ENCODE peak calls at places on chromosomes 11 and 22, in four cellular contexts. One of them, this sample, is unnamed.

GRCh38 chr11:10405858-10406592 is 49.0 kb upstream of the AMPD3 start:
- DNase-seq in A549: peak; percentile 90
- DNase-seq in heart left ventricle: peak; percentile 78
- DNase-seq in adrenal gland: peak; percentile 81
- DNase-seq in this sample: peak; percentile 82

GRCh38 chr22:48241658-48242057 is 1479.2 kb downstream of the TBC1D22A start:
- DNase-seq in A549: no peak
- DNase-seq in heart left ventricle: no peak
- DNase-seq in adrenal gland: no peak
- DNase-seq in this sample: no peak

GRCh38 chr22:35230839-35231584 is 26.3 kb upstream of the HMGXB4 start:
- DNase-seq in A549: peak; percentile 48
- DNase-seq in heart left ventricle: no peak
- DNase-seq in adrenal gland: no peak
- DNase-seq in this sample: no peak

GRCh38 chr11:87139475-87139874 is 101.7 kb downstream of the TMEM135 start:
- DNase-seq in A549: no peak
- DNase-seq in heart left ventricle: no peak
- DNase-seq in adrenal gland: no peak
- DNase-seq in this sample: no peak

GRCh38 chr22:44537016-44537936 is 39.2 kb upstream of the RTL6 start:
- DNase-seq in A549: no peak
- DNase-seq in heart left ventricle: no peak
- DNase-seq in adrenal gland: no peak
- DNase-seq in this sample: no peak

GRCh38 chr11:42972741-42973140 is 339.1 kb upstream of the API5 start:
- DNase-seq in A549: no peak
- DNase-seq in heart left ventricle: no peak
- DNase-seq in adrenal gland: no peak
- DNase-seq in this sample: no peak

GRCh38 chr11:119680899-119681370 is 48.1 kb downstream of the NECTIN1 start:
- DNase-seq in A549: no peak
- DNase-seq in heart left ventricle: peak; percentile 83
- DNase-seq in adrenal gland: no peak
- DNase-seq in this sample: no peak

GRCh38 chr11:28770806-28771205 is 662.6 kb downstream of the METTL15 start:
- DNase-seq in A549: no peak
- DNase-seq in heart left ventricle: no peak
- DNase-seq in adrenal gland: no peak
- DNase-seq in this sample: no peak

GRCh38 chr11:64000026-64000739 is 13.9 kb downstream of the OTUB1 start:
- DNase-seq in A549: no peak
- DNase-seq in heart left ventricle: peak; percentile 84
- DNase-seq in adrenal gland: peak; percentile 43
- DNase-seq in this sample: peak; percentile 63

GRCh38 chr11:19951558-19952083 is 208.7 kb downstream of the DBX1 start:
- DNase-seq in A549: peak; percentile 64
- DNase-seq in heart left ventricle: no peak
- DNase-seq in adrenal gland: no peak
- DNase-seq in this sample: no peak

GRCh38 chr11:123103326-123103980 is 41.5 kb upstream of the HSPA8 start:
- DNase-seq in A549: peak; percentile 59
- DNase-seq in heart left ventricle: peak; percentile 74
- DNase-seq in adrenal gland: peak; percentile 56
- DNase-seq in this sample: peak; percentile 34

GRCh38 chr11:40517122-40517521 is 942.3 kb downstream of the LRRC4C start:
- DNase-seq in A549: no peak
- DNase-seq in heart left ventricle: no peak
- DNase-seq in adrenal gland: no peak
- DNase-seq in this sample: no peak

GRCh38 chr11:4181780-4182721 is 87.5 kb downstream of the RRM1 start:
- DNase-seq in A549: peak; percentile 78
- DNase-seq in heart left ventricle: peak; percentile 68
- DNase-seq in adrenal gland: peak; percentile 69
- DNase-seq in this sample: peak; percentile 50

GRCh38 chr11:65084598-65085375 is 765 bp downstream of the ZFPL1 start:
- DNase-seq in A549: no peak
- DNase-seq in heart left ventricle: no peak
- DNase-seq in adrenal gland: no peak
- DNase-seq in this sample: no peak

GRCh38 chr11:65083134-65083833 is 556 bp downstream of the CDCA5 start:
- DNase-seq in A549: no peak
- DNase-seq in heart left ventricle: no peak
- DNase-seq in adrenal gland: no peak
- DNase-seq in this sample: no peak

GRCh38 chr11:65086809-65087208 is 2.8 kb downstream of the ZFPL1 start:
- DNase-seq in A549: no peak
- DNase-seq in heart left ventricle: no peak
- DNase-seq in adrenal gland: no peak
- DNase-seq in this sample: peak; percentile 62

GRCh38 chr11:65087216-65087615 is 3.2 kb downstream of the ZFPL1 start:
- DNase-seq in A549: no peak
- DNase-seq in heart left ventricle: no peak
- DNase-seq in adrenal gland: peak; percentile 41
- DNase-seq in this sample: peak; percentile 59

DNA sequence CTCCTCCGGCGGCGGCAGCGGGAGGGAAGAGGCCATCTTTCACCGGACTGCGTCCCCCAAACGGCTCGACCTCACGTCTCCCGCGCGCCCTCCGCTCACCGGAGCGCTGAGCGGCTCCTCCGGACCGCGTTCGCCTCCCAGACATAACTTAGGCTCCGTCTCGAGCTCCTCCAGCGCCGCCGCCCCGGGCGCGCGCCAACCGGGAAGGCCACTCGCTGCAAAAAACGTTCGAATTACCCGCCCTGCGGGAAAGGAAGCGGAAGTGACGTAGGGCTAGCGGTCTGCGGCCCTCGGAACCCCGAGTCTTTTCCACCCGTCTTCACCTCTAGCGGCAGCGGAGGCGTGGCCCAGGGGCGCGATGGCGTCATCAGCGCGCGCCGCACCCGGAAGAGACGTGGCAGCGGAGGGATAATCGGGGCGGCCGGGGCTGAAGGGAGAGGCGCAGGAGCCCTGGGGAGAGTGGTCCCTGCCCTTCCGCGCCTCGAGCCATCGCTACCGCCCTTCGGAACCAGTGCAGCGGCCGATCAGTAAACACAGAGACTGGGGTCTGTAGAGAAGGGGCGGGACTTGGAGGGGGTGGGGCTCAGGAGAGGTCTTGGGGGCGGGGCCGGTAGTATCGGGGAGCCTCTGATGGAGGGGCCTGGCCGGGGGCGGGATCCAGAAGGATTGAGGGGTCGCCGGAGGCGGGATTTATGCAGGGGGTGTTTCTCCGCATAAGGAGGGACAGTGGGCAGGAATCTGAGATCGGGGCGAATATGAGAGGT is at the start of the genes CDCA5 and ZFPL1:
- DNase-seq in A549: peak; percentile 96
- DNase-seq in heart left ventricle: peak; percentile 96
- DNase-seq in adrenal gland: peak; percentile 95
- DNase-seq in this sample: peak; percentile 93
- TF ChIP-seq POLR2A in A549: peak; percentile 56
- TF ChIP-seq POLR2A in heart left ventricle: peak; percentile 58
- TF ChIP-seq POLR2A in adrenal gland: peak; percentile 68
- TF ChIP-seq POLR2A in this sample: peak; percentile 55

GRCh38 chr22:38018938-38019827 is 34.8 kb upstream of the SOX10 start:
- DNase-seq in A549: no peak
- DNase-seq in heart left ventricle: no peak
- DNase-seq in adrenal gland: no peak
- DNase-seq in this sample: no peak

GRCh38 chr22:38014083-38014482 is 29.7 kb upstream of the SOX10 start:
- DNase-seq in A549: no peak
- DNase-seq in heart left ventricle: no peak
- DNase-seq in adrenal gland: no peak
- DNase-seq in this sample: no peak

GRCh38 chr22:38017939-38018885 is 33.9 kb upstream of the SOX10 start:
- DNase-seq in A549: no peak
- DNase-seq in heart left ventricle: no peak
- DNase-seq in adrenal gland: no peak
- DNase-seq in this sample: no peak

GRCh38 chr22:38017272-38017920 is 33.0 kb upstream of the SOX10 start:
- DNase-seq in A549: no peak
- DNase-seq in heart left ventricle: peak; percentile 89
- DNase-seq in adrenal gland: peak; percentile 93
- DNase-seq in this sample: no peak

GRCh38 chr22:38016182-38017078 is 32.1 kb upstream of the SOX10 start:
- DNase-seq in A549: peak; percentile 19
- DNase-seq in heart left ventricle: peak; percentile 58
- DNase-seq in adrenal gland: peak; percentile 44
- DNase-seq in this sample: peak; percentile 38
- H3K27ac ChIP-seq in A549: no peak overlapping the region
- H3K27ac ChIP-seq in heart left ventricle: peak overlapping the region; percentile 32
- H3K27ac ChIP-seq in adrenal gland: no peak overlapping the region
- H3K27ac ChIP-seq in this sample: peak overlapping the region; percentile 69

GRCh38 chr11:13765886-13766285 is 97.4 kb downstream of the FAR1 start:
- DNase-seq in A549: no peak
- DNase-seq in heart left ventricle: no peak
- DNase-seq in adrenal gland: no peak
- DNase-seq in this sample: no peak
- TF ChIP-seq POLR2A in A549: no peak
- TF ChIP-seq POLR2A in heart left ventricle: no peak
- TF ChIP-seq POLR2A in adrenal gland: no peak
- TF ChIP-seq POLR2A in this sample: no peak

DNA sequence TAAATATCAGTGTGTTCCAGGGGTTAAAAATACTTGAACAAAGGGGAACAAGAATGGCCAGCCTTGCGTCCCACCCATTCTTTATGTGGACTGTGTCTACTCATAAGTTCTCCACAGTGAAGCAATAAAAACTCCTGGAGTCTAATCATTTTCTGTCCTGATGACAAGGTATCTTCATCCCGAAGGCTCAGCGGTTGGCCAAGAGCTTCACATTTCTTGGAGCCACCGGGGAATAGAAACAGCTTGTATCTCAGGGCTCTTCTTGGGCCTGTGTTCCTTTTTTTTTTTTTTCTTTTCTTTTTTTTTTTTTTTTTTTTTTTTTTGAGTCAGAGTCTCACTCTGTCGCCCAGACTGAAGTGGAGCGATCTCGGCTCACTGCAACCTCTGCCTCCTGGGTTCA is 36.8 kb upstream of the ADORA2A start:
- DNase-seq in A549: no peak
- DNase-seq in heart left ventricle: no peak
- DNase-seq in adrenal gland: no peak
- DNase-seq in this sample: no peak
- H3K27ac ChIP-seq in A549: no peak overlapping the region
- H3K27ac ChIP-seq in heart left ventricle: peak overlapping the region; percentile 78
- H3K27ac ChIP-seq in adrenal gland: no peak overlapping the region
- H3K27ac ChIP-seq in this sample: peak overlapping the region; percentile 84

GRCh38 chr11:2940930-2941821 is 12.0 kb upstream of the PHLDA2 start:
- DNase-seq in A549: peak; percentile 56
- DNase-seq in heart left ventricle: no peak
- DNase-seq in adrenal gland: no peak
- DNase-seq in this sample: no peak
- TF ChIP-seq POLR2A in A549: no peak
- TF ChIP-seq POLR2A in heart left ventricle: no peak
- TF ChIP-seq POLR2A in adrenal gland: no peak
- TF ChIP-seq POLR2A in this sample: no peak

GRCh38 chr11:128520206-128520885 is 67.0 kb downstream of the ETS1 start:
- DNase-seq in A549: no peak
- DNase-seq in heart left ventricle: no peak
- DNase-seq in adrenal gland: no peak
- DNase-seq in this sample: no peak
- H3K27ac ChIP-seq in A549: peak overlapping the region; percentile 94
- H3K27ac ChIP-seq in heart left ventricle: peak overlapping the region; percentile 96
- H3K27ac ChIP-seq in adrenal gland: no peak overlapping the region
- H3K27ac ChIP-seq in this sample: peak overlapping the region; percentile 97

DNA sequence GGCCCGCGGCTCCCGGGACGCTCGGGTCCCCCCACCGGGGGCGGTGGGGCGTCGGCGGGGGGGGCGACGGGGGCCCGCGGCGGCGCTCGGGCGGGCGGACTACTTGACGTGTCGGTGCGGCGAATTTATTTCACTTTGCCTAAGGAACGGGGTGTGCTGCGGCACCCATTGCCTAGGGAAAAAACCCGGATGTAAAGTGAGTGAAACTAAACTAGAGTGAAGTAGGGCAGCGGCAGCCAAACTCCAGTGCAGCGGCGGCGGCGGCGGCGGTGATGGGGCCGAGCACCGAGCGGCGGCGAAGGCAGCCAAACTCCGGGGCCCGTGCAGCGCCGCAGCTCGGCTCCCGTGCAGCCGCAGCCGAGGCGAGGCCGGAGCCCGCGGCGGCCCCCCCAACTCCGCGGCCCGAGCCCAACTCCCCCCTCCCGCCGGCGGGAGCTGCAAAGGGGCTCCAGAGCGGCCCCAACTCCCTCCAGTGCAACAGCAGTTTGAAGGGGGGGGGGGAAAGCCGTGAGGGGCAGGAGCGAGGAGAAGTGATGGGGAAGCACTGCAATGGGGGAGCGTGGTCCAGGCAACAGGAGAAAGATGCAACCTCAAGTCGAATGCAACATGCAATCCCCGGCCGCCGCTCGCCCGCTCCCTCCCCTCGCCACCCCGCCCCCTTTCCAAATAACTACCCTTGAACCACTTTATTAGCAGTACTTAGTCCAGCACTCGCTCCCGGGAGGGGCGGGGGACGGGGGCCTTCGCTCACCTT is 647 bp upstream of the PHF21A start:
- DNase-seq in A549: peak; percentile 96
- DNase-seq in heart left ventricle: peak; percentile 82
- DNase-seq in adrenal gland: peak; percentile 81
- DNase-seq in this sample: peak; percentile 84
- TF ChIP-seq POLR2A in A549: peak; percentile 47
- TF ChIP-seq POLR2A in heart left ventricle: no peak
- TF ChIP-seq POLR2A in adrenal gland: no peak
- TF ChIP-seq POLR2A in this sample: no peak

GRCh38 chr11:44752727-44753126 is 26.0 kb downstream of the TSPAN18 start:
- DNase-seq in A549: no peak
- DNase-seq in heart left ventricle: no peak
- DNase-seq in adrenal gland: no peak
- DNase-seq in this sample: no peak
- H3K27ac ChIP-seq in A549: no peak overlapping the region
- H3K27ac ChIP-seq in heart left ventricle: no peak overlapping the region
- H3K27ac ChIP-seq in adrenal gland: no peak overlapping the region
- H3K27ac ChIP-seq in this sample: no peak overlapping the region

GRCh38 chr11:98564881-98565280 is 455.9 kb upstream of the CNTN5 start:
- DNase-seq in A549: no peak
- DNase-seq in heart left ventricle: no peak
- DNase-seq in adrenal gland: no peak
- DNase-seq in this sample: no peak

GRCh38 chr11:98566978-98567377 is 453.8 kb upstream of the CNTN5 start:
- DNase-seq in A549: no peak
- DNase-seq in heart left ventricle: no peak
- DNase-seq in adrenal gland: no peak
- DNase-seq in this sample: no peak

GRCh38 chr11:98568011-98568410 is 452.7 kb upstream of the CNTN5 start:
- DNase-seq in A549: no peak
- DNase-seq in heart left ventricle: no peak
- DNase-seq in adrenal gland: no peak
- DNase-seq in this sample: no peak

GRCh38 chr11:98564233-98564632 is 456.5 kb upstream of the CNTN5 start:
- DNase-seq in A549: no peak
- DNase-seq in heart left ventricle: no peak
- DNase-seq in adrenal gland: no peak
- DNase-seq in this sample: no peak

DNA sequence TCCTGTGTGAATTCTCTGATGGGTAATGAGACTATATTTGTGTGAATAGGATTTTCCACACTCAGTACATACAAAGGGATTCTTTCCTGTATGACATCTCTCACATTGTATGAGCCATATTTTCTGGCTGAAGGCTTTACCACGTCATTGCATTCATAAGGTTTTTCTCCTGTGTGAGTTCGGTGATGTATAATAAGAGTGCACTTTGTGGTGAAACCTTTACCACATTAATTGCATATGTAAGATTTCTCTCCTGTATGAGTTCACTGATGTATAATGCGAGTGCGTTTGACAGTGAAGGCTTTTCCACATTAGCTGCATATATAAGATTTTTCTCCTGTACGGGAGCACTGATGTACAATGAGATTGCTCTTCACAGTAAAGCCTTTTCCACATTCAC is 455.4 kb upstream of the CNTN5 start:
- DNase-seq in A549: no peak
- DNase-seq in heart left ventricle: no peak
- DNase-seq in adrenal gland: no peak
- DNase-seq in this sample: no peak
- TF ChIP-seq POLR2A in A549: no peak
- TF ChIP-seq POLR2A in heart left ventricle: no peak
- TF ChIP-seq POLR2A in adrenal gland: no peak
- TF ChIP-seq POLR2A in this sample: no peak